ENCODE peak calls at places on chromosomes 16 and 17, in eight cellular contexts. W is CD8-positive, alpha-beta T cell; B is choroid plexus epithelial cell; K is PC-9; Y is CD4-positive, alpha-beta T cell; D is tibial nerve; A is psoas muscle; O is GM12878. N is an unnamed sample.

GRCh38 chr17:13337864-13338371 is 263.8 kb downstream of the HS3ST3A1 start:
- DNase-seq in O (no peak), Y (no peak), K (peak), D (peak), A (no peak), W (no peak), B (peak), N (peak)

GRCh38 chr16:66416136-66416535 is 11.0 kb upstream of the BEAN1 start:
- DNase-seq in O (no peak), D (no peak), K (no peak), W (no peak), B (no peak), Y (no peak), A (no peak), N (no peak)

GRCh38 chr17:7867881-7868329 is 10.1 kb downstream of the CYB5D1 start:
- DNase-seq in B (no peak), K (no peak), O (no peak), W (no peak), Y (no peak), D (no peak), A (no peak), N (no peak)

GRCh38 chr17:78034429-78035091 is 76.1 kb downstream of the TNRC6C start:
- DNase-seq in B (no peak), D (no peak), O (no peak), Y (no peak), W (no peak), A (no peak), K (no peak), N (no peak)

GRCh38 chr16:70746708-70747424 is 54.1 kb downstream of the VAC14 start:
- DNase-seq in W (no peak), K (peak), O (no peak), B (peak), A (peak), Y (no peak), D (peak), N (no peak)

GRCh38 chr16:83813818-83814653 is 6.3 kb downstream of the HSBP1 start:
- DNase-seq in O (no peak), Y (no peak), W (no peak), K (no peak), A (no peak), B (peak), D (peak), N (no peak)

GRCh38 chr16:27817038-27817437 is 246.5 kb downstream of the GSG1L start:
- DNase-seq in D (no peak), K (no peak), Y (no peak), B (no peak), O (no peak), A (no peak), W (no peak), N (no peak)

GRCh38 chr16:48605518-48606110 is 4.4 kb downstream of the N4BP1 start:
- DNase-seq in W (no peak), D (no peak), Y (no peak), O (no peak), K (no peak), A (peak), B (no peak), N (no peak)

GRCh38 chr17:50817142-50817751 is 18.1 kb upstream of the WFIKKN2 start:
- DNase-seq in D (peak), W (peak), Y (peak), K (peak), B (peak), A (peak), O (no peak), N (no peak)

GRCh38 chr17:33396818-33397217 is 103.7 kb upstream of the ASIC2 start:
- DNase-seq in D (no peak), K (no peak), O (no peak), A (no peak), B (no peak), Y (no peak), W (no peak), N (no peak)

GRCh38 chr17:38667099-38667786 is 7.5 kb downstream of the EPOP start:
- DNase-seq in A (peak), O (no peak), W (peak), Y (peak), D (peak), B (peak), K (peak), N (peak)

GRCh38 chr17:8243827-8244226 is 4.0 kb downstream of the CTC1 start:
- DNase-seq in D (no peak), Y (no peak), O (no peak), K (no peak), B (no peak), A (no peak), W (no peak), N (no peak)

GRCh38 chr17:14756469-14756868 is 455.6 kb downstream of the HS3ST3B1 start:
- DNase-seq in W (no peak), K (no peak), Y (no peak), O (no peak), A (no peak), B (no peak), D (no peak), N (no peak)

GRCh38 chr17:81487487-81488275 is 24.9 kb downstream of the ACTG1 start:
- DNase-seq in A (peak), O (no peak), B (peak), D (peak), Y (peak), W (peak), K (peak), N (peak)

GRCh38 chr17:77470800-77471733 is 330.3 kb downstream of the SEC14L1 start:
- DNase-seq in B (peak), A (no peak), K (peak), O (no peak), D (peak), Y (no peak), W (no peak), N (no peak)

GRCh38 chr16:84718-85452 is 6.9 kb downstream of the MPG start:
- DNase-seq in K (peak), W (peak), O (peak), D (peak), Y (no peak), B (peak), A (peak), N (peak)

GRCh38 chr17:75589919-75590303 is 2.3 kb downstream of the MYO15B start:
- DNase-seq in B (no peak), Y (no peak), W (no peak), A (no peak), K (peak), D (no peak), O (no peak), N (no peak)

GRCh38 chr17:48596000-48596734 is 2.6 kb upstream of the HOXB5 start:
- DNase-seq in B (no peak), K (no peak), Y (peak), D (no peak), W (no peak), O (no peak), A (no peak), N (no peak)

GRCh38 chr17:79982986-79983385 is 52.7 kb downstream of the TBC1D16 start:
- DNase-seq in K (no peak), O (no peak), Y (no peak), A (no peak), B (no peak), D (no peak), W (no peak), N (no peak)

GRCh38 chr17:50611639-50612038 is 23.0 kb upstream of the ABCC3 start:
- DNase-seq in O (no peak), A (no peak), K (no peak), W (no peak), D (no peak), B (peak), Y (no peak), N (no peak)

GRCh38 chr17:4678448-4679026 is 25.4 kb downstream of the PELP1 start:
- DNase-seq in B (peak), D (no peak), Y (no peak), W (no peak), K (peak), A (no peak), O (no peak), N (no peak)

GRCh38 chr16:19644877-19645276 is 73.2 kb downstream of the KNOP1 start:
- DNase-seq in O (no peak), A (peak), B (peak), K (no peak), Y (no peak), D (peak), W (no peak), N (no peak)

GRCh38 chr17:59893617-59894100 is 738 bp downstream of the RPS6KB1 start:
- DNase-seq in W (no peak), O (no peak), K (no peak), D (no peak), B (peak), A (no peak), Y (no peak), N (peak)

GRCh38 chr17:65697661-65698060 is 136.2 kb upstream of the AXIN2 start:
- DNase-seq in B (peak), D (no peak), A (no peak), K (no peak), Y (no peak), O (no peak), W (no peak), N (no peak)

GRCh38 chr17:19671433-19671832 is 22.9 kb downstream of the ALDH3A2 start:
- DNase-seq in O (no peak), B (no peak), K (no peak), W (no peak), A (no peak), Y (no peak), D (no peak), N (no peak)

GRCh38 chr17:80259642-80260535 is 763 bp upstream of the RNF213 start:
- DNase-seq in A (peak), B (peak), O (no peak), W (peak), D (peak), Y (peak), K (peak), N (peak)

GRCh38 chr16:13070268-13070667 is 168.9 kb downstream of the SHISA9 start:
- DNase-seq in K (no peak), W (no peak), D (no peak), A (no peak), B (no peak), Y (no peak), O (no peak), N (no peak)

GRCh38 chr16:79618041-79618711 is 17.6 kb upstream of the MAF start:
- DNase-seq in B (no peak), K (no peak), O (no peak), A (no peak), D (no peak), W (no peak), Y (no peak), N (no peak)

GRCh38 chr16:11632455-11632921 is 35.8 kb upstream of the SNN start:
- DNase-seq in O (no peak), D (peak), Y (no peak), K (no peak), A (no peak), B (peak), W (no peak), N (no peak)

DNA sequence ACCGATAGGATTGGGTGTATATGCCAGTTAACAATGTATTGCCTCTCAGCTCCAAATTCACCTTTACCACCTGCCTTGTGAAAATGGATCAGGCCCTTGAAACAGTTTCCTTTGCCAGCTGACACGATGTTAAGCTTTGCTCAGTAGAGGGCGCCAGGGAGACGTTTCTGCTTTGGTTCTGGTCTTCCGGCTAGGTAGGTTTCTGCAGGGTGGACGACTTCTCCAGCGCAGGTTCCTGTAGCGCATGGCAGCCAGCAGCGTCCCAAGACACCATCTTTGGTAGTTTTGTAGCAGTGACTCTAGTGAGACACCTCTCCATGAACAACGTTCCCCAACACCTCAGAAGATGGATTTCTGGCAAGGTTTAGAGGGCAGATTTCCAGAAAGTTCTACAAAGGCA is 24.0 kb downstream of the SYCE1L start:
- DNase-seq in W (no peak), O (no peak), K (no peak), Y (no peak), A (no peak), D (no peak), B (no peak), N (no peak)
- TF ChIP-seq CTCF in W (peak), O (peak), K (peak), Y (no peak), A (no peak), D (no peak), B (peak), N (peak)

GRCh38 chr17:45719335-45720071 is 64.6 kb upstream of the CRHR1 start:
- DNase-seq in W (no peak), B (peak), D (no peak), A (no peak), Y (no peak), K (peak), O (no peak), N (no peak)
- TF ChIP-seq CTCF in W (no peak), B (peak), D (no peak), A (peak), Y (no peak), K (peak), O (no peak), N (no peak)

GRCh38 chr16:67977005-67977404 is 3.3 kb downstream of the DPEP3 start:
- DNase-seq in Y (no peak), K (no peak), W (no peak), A (no peak), O (no peak), B (no peak), D (no peak), N (no peak)

GRCh38 chr16:67982011-67982696 is 1.9 kb upstream of the DPEP3 start:
- DNase-seq in W (no peak), A (no peak), Y (no peak), O (no peak), K (no peak), B (no peak), D (no peak), N (no peak)

GRCh38 chr16:67976205-67976604 is 4.1 kb downstream of the DPEP3 start:
- DNase-seq in Y (no peak), D (no peak), B (no peak), A (no peak), O (no peak), K (no peak), W (no peak), N (no peak)

GRCh38 chr16:67977469-67978227 is 2.7 kb downstream of the DPEP3 start:
- DNase-seq in B (no peak), Y (no peak), K (no peak), W (no peak), O (no peak), D (no peak), A (no peak), N (no peak)

GRCh38 chr16:67979955-67980678 is at the start of gene DPEP3:
- DNase-seq in K (no peak), W (no peak), B (no peak), A (no peak), O (no peak), D (no peak), Y (no peak), N (no peak)
- TF ChIP-seq CTCF in K (no peak), W (no peak), B (peak), A (no peak), O (peak), D (no peak), Y (no peak), N (peak)

DNA sequence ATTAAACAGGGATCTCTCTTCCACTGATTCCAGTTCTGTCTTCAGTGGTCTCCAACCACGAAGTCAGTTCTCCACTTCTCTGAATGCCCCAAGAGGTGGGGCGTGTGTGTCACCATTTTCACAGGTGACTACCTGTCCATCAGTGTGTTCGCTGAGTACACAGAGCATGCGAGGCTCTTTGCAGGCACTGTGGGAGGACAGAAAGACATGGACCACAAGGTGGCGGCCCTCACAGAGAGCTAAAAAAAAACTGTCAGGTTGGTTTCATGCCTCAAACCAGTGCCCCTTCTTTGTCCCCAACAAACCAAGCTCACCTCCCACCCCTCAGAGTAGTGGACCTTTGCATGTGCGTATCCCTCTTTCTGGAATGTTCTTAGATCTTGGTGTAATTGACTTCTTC is 13.8 kb downstream of the EMP2 start:
- DNase-seq in D (no peak), A (no peak), B (no peak), Y (no peak), K (no peak), O (no peak), W (no peak), N (no peak)
- TF ChIP-seq CTCF in D (no peak), A (no peak), B (no peak), Y (no peak), K (no peak), O (peak), W (no peak), N (no peak)